ENCODE peak calls at places on chromosomes 4 and X, in five cellular contexts. One of them, this sample, is unnamed.
A peak's percentile ranks its signal among the peaks of the same experiment; 100 is the strongest.

GRCh38 chr4:8639777-8640720 is 47.5 kb downstream of the CPZ start:
- DNase-seq in right lobe of liver: no peak
- DNase-seq in tibial artery: peak; percentile 50
- DNase-seq in effector memory CD4-positive, alpha-beta T cell: no peak
- DNase-seq in esophagus muscularis mucosa: no peak
- DNase-seq in this sample: no peak

GRCh38 chr4:182280439-182281111 is 37.4 kb downstream of the TENM3 start:
- DNase-seq in right lobe of liver: no peak
- DNase-seq in tibial artery: no peak
- DNase-seq in effector memory CD4-positive, alpha-beta T cell: no peak
- DNase-seq in esophagus muscularis mucosa: peak; percentile 90
- DNase-seq in this sample: no peak

GRCh38 chrX:45200741-45201234 is at the start of gene DIPK2B:
- DNase-seq in right lobe of liver: no peak
- DNase-seq in tibial artery: no peak
- DNase-seq in effector memory CD4-positive, alpha-beta T cell: no peak
- DNase-seq in esophagus muscularis mucosa: no peak
- DNase-seq in this sample: no peak

GRCh38 chr4:48379587-48380140 is 38.3 kb downstream of the SLAIN2 start:
- DNase-seq in right lobe of liver: no peak
- DNase-seq in tibial artery: no peak
- DNase-seq in effector memory CD4-positive, alpha-beta T cell: no peak
- DNase-seq in esophagus muscularis mucosa: no peak
- DNase-seq in this sample: no peak

GRCh38 chrX:16832301-16832700 is 37.9 kb downstream of the RBBP7 start:
- DNase-seq in right lobe of liver: no peak
- DNase-seq in tibial artery: no peak
- DNase-seq in effector memory CD4-positive, alpha-beta T cell: no peak
- DNase-seq in esophagus muscularis mucosa: no peak
- DNase-seq in this sample: no peak

GRCh38 chr4:76950846-76951321 is 1.3 kb downstream of the SEPTIN11 start:
- DNase-seq in right lobe of liver: peak; percentile 52
- DNase-seq in tibial artery: no peak
- DNase-seq in effector memory CD4-positive, alpha-beta T cell: no peak
- DNase-seq in esophagus muscularis mucosa: no peak
- DNase-seq in this sample: no peak

GRCh38 chrX:130171446-130172126 is at the start of gene RAB33A:
- DNase-seq in right lobe of liver: no peak
- DNase-seq in tibial artery: peak; percentile 65
- DNase-seq in effector memory CD4-positive, alpha-beta T cell: no peak
- DNase-seq in esophagus muscularis mucosa: no peak
- DNase-seq in this sample: peak; percentile 39

GRCh38 chrX:29560065-29560464 is 655.3 kb upstream of the MAGEB2 start:
- DNase-seq in right lobe of liver: no peak
- DNase-seq in tibial artery: no peak
- DNase-seq in effector memory CD4-positive, alpha-beta T cell: no peak
- DNase-seq in esophagus muscularis mucosa: no peak
- DNase-seq in this sample: no peak

GRCh38 chr4:5753766-5754528 is 42.9 kb downstream of the EVC start:
- DNase-seq in right lobe of liver: no peak
- DNase-seq in tibial artery: peak; percentile 65
- DNase-seq in effector memory CD4-positive, alpha-beta T cell: no peak
- DNase-seq in esophagus muscularis mucosa: no peak
- DNase-seq in this sample: no peak

GRCh38 chr4:159227378-159227777 is 124.5 kb downstream of the RAPGEF2 start:
- DNase-seq in right lobe of liver: no peak
- DNase-seq in tibial artery: no peak
- DNase-seq in effector memory CD4-positive, alpha-beta T cell: no peak
- DNase-seq in esophagus muscularis mucosa: no peak
- DNase-seq in this sample: no peak

GRCh38 chr4:19348746-19349145 is 903.0 kb upstream of the SLIT2 start:
- DNase-seq in right lobe of liver: no peak
- DNase-seq in tibial artery: no peak
- DNase-seq in effector memory CD4-positive, alpha-beta T cell: no peak
- DNase-seq in esophagus muscularis mucosa: no peak
- DNase-seq in this sample: no peak
- H3K9me3 ChIP-seq in right lobe of liver: no peaks in the 10 kb centered on the region
- H3K9me3 ChIP-seq in tibial artery: no peaks in the 10 kb centered on the region
- H3K9me3 ChIP-seq in effector memory CD4-positive, alpha-beta T cell: no peaks in the 10 kb centered on the region
- H3K9me3 ChIP-seq in esophagus muscularis mucosa: no peaks in the 10 kb centered on the region
- H3K9me3 ChIP-seq in this sample: no peaks in the 10 kb centered on the region

DNA sequence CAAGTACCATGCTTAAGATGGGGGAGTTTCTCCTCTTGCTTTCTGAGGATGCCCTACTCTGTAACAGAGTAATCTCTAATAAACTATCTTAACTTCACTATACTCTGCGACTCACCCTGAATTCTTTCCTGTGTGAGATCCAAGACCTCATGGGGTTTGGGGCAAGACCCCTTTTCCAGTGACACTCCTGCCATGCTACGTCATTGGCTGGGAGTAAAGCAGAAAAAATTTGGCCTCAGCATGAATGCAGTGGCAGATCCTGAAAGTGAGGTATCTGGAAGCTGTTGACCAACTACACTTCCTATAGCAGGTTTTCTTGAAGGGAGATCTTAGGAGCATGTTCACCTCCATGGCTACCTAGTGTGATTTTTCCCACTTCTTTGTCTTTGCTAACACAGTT is 109.1 kb upstream of the MED14 start:
- DNase-seq in right lobe of liver: no peak
- DNase-seq in tibial artery: no peak
- DNase-seq in effector memory CD4-positive, alpha-beta T cell: no peak
- DNase-seq in esophagus muscularis mucosa: no peak
- DNase-seq in this sample: no peak
- H3K9me3 ChIP-seq in right lobe of liver: no peaks in the 10 kb centered on the region
- H3K9me3 ChIP-seq in tibial artery: no peaks in the 10 kb centered on the region
- H3K9me3 ChIP-seq in effector memory CD4-positive, alpha-beta T cell: no peaks in the 10 kb centered on the region
- H3K9me3 ChIP-seq in esophagus muscularis mucosa: no peaks in the 10 kb centered on the region
- H3K9me3 ChIP-seq in this sample: no peaks in the 10 kb centered on the region

GRCh38 chr4:19248023-19248422 is 1003.7 kb upstream of the SLIT2 start:
- DNase-seq in right lobe of liver: no peak
- DNase-seq in tibial artery: no peak
- DNase-seq in effector memory CD4-positive, alpha-beta T cell: no peak
- DNase-seq in esophagus muscularis mucosa: no peak
- DNase-seq in this sample: no peak
- H3K9me3 ChIP-seq in right lobe of liver: no peaks in the 10 kb centered on the region
- H3K9me3 ChIP-seq in tibial artery: no peaks in the 10 kb centered on the region
- H3K9me3 ChIP-seq in effector memory CD4-positive, alpha-beta T cell: no peaks in the 10 kb centered on the region
- H3K9me3 ChIP-seq in esophagus muscularis mucosa: no peaks in the 10 kb centered on the region
- H3K9me3 ChIP-seq in this sample: no peaks in the 10 kb centered on the region

GRCh38 chr4:37516057-37516775 is 170.0 kb downstream of the RELL1 start:
- DNase-seq in right lobe of liver: no peak
- DNase-seq in tibial artery: no peak
- DNase-seq in effector memory CD4-positive, alpha-beta T cell: no peak
- DNase-seq in esophagus muscularis mucosa: no peak
- DNase-seq in this sample: no peak

GRCh38 chr4:37522996-37523395 is 163.2 kb downstream of the RELL1 start:
- DNase-seq in right lobe of liver: no peak
- DNase-seq in tibial artery: no peak
- DNase-seq in effector memory CD4-positive, alpha-beta T cell: no peak
- DNase-seq in esophagus muscularis mucosa: no peak
- DNase-seq in this sample: no peak

DNA sequence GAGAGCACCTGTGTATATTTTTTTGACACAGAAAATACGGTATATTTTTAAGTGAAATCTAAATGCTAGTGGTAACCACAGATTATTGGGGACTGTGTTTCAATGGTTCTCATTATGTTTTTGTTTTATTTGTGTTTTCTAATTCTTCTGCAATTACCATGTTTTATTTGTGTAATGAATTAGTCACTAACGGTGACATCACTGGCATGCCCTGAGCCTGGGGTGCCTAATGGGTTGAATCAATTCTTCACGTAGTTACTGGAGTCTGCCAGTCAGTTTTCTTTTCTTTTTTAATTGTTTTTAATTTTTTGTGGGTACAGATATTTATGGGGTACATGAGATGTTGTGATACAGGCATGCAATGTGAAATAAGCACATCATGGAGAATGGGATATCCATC is 168.8 kb downstream of the RELL1 start:
- DNase-seq in right lobe of liver: no peak
- DNase-seq in tibial artery: no peak
- DNase-seq in effector memory CD4-positive, alpha-beta T cell: no peak
- DNase-seq in esophagus muscularis mucosa: no peak
- DNase-seq in this sample: no peak
- H3K9me3 ChIP-seq in right lobe of liver: no peaks in the 10 kb centered on the region
- H3K9me3 ChIP-seq in tibial artery: no peaks in the 10 kb centered on the region
- H3K9me3 ChIP-seq in effector memory CD4-positive, alpha-beta T cell: no peaks in the 10 kb centered on the region
- H3K9me3 ChIP-seq in esophagus muscularis mucosa: no peaks in the 10 kb centered on the region
- H3K9me3 ChIP-seq in this sample: no peaks in the 10 kb centered on the region

DNA sequence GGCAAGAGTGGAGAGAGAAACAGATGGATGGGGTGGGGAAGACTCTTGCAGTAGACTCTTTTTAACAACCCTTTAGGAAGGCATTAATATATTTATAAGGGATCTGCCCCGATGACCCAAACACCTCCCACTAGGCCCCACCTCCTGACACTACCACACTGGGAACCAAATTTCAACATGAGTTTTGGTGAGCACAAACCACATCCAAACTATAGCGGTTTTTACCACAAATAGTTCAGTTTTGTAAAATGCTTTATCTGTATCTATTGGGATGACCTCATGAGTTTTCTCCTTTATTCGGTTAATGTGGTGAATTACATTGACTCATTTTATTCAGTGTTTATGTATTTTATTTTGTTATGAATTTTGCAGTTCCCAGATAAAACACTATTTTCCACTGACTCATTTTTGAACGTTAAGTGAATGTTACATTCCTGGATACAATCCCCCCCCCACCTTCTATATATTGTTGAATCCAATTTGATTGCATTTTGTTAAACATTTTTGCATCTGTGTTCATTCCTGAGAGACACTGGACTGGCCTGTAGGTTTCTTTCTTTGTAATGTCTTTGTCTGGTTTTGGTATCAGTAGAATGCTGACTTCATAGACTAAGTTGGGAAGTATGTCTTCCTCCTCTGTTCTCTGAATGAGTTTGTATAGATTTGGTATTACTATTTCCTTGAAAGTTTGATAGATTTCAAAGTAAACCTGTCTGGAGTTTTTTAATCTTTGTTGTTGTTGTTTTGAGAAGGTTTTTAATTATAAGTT is 13.9 kb upstream of the CPLX1 start:
- DNase-seq in right lobe of liver: no peak
- DNase-seq in tibial artery: no peak
- DNase-seq in effector memory CD4-positive, alpha-beta T cell: no peak
- DNase-seq in esophagus muscularis mucosa: no peak
- DNase-seq in this sample: no peak
- H3K9me3 ChIP-seq in right lobe of liver: no peaks in the 10 kb centered on the region
- H3K9me3 ChIP-seq in tibial artery: peaks cover 6% of the 10 kb centered on the region
- H3K9me3 ChIP-seq in effector memory CD4-positive, alpha-beta T cell: no peaks in the 10 kb centered on the region
- H3K9me3 ChIP-seq in esophagus muscularis mucosa: no peaks in the 10 kb centered on the region
- H3K9me3 ChIP-seq in this sample: no peaks in the 10 kb centered on the region

GRCh38 chr4:95929448-95930064 is 89.7 kb downstream of the PDHA2 start:
- DNase-seq in right lobe of liver: no peak
- DNase-seq in tibial artery: no peak
- DNase-seq in effector memory CD4-positive, alpha-beta T cell: no peak
- DNase-seq in esophagus muscularis mucosa: no peak
- DNase-seq in this sample: no peak
- H3K9me3 ChIP-seq in right lobe of liver: no peaks in the 10 kb centered on the region
- H3K9me3 ChIP-seq in tibial artery: no peaks in the 10 kb centered on the region
- H3K9me3 ChIP-seq in effector memory CD4-positive, alpha-beta T cell: no peaks in the 10 kb centered on the region
- H3K9me3 ChIP-seq in esophagus muscularis mucosa: no peaks in the 10 kb centered on the region
- H3K9me3 ChIP-seq in this sample: no peaks in the 10 kb centered on the region

GRCh38 chrX:148269513-148269912 is 230.9 kb upstream of the AFF2 start:
- DNase-seq in right lobe of liver: no peak
- DNase-seq in tibial artery: no peak
- DNase-seq in effector memory CD4-positive, alpha-beta T cell: no peak
- DNase-seq in esophagus muscularis mucosa: no peak
- DNase-seq in this sample: no peak
- H3K9me3 ChIP-seq in right lobe of liver: no peaks in the 10 kb centered on the region
- H3K9me3 ChIP-seq in tibial artery: no peaks in the 10 kb centered on the region
- H3K9me3 ChIP-seq in effector memory CD4-positive, alpha-beta T cell: no peaks in the 10 kb centered on the region
- H3K9me3 ChIP-seq in esophagus muscularis mucosa: no peaks in the 10 kb centered on the region
- H3K9me3 ChIP-seq in this sample: no peaks in the 10 kb centered on the region

DNA sequence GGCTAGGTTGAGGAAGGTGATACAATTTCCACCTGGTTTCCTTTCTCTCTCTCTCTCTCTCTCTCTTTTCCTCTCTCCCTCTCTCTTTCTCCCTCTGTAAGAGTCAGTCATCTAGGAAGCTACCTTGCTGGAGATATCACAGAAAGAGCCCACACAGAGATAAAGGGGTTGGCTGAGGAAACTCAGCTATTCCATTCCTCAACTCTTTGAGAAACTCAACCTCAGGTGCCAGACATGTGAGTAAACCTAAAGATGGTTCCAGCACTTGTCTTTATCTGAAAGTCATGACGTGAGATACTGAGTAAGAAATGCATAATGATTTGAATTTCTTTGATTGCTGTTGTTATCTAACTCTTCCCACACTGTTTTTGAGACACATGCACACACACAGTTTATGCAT is 564.0 kb downstream of the SPOCK3 start:
- DNase-seq in right lobe of liver: no peak
- DNase-seq in tibial artery: no peak
- DNase-seq in effector memory CD4-positive, alpha-beta T cell: no peak
- DNase-seq in esophagus muscularis mucosa: no peak
- DNase-seq in this sample: no peak
- H3K9me3 ChIP-seq in right lobe of liver: no peaks in the 10 kb centered on the region
- H3K9me3 ChIP-seq in tibial artery: no peaks in the 10 kb centered on the region
- H3K9me3 ChIP-seq in effector memory CD4-positive, alpha-beta T cell: no peaks in the 10 kb centered on the region
- H3K9me3 ChIP-seq in esophagus muscularis mucosa: no peaks in the 10 kb centered on the region
- H3K9me3 ChIP-seq in this sample: no peaks in the 10 kb centered on the region